ENCODE peak calls at places on chromosomes 1 and 21, in six cellular contexts. U, D, S, E, F and G are unnamed samples.

GRCh38 chr1:201095581-201096531 is 16.4 kb downstream of the CACNA1S start:
- DNase-seq in U (no peak), D (no peak), S (peak; percentile 48), E (no peak), F (no peak), G (no peak)

GRCh38 chr1:72184099-72184695 is 98.1 kb downstream of the NEGR1 start:
- DNase-seq in U (no peak), D (no peak), S (no peak), E (no peak), F (no peak), G (no peak)

GRCh38 chr1:111404588-111404987 is 22.9 kb downstream of the OVGP1 start:
- DNase-seq in U (no peak), D (no peak), S (peak; percentile 72), E (no peak), F (no peak), G (no peak)

GRCh38 chr1:231628207-231628876 is 1.8 kb downstream of the DISC1 start:
- DNase-seq in U (no peak), D (no peak), S (no peak), E (no peak), F (no peak), G (no peak)

GRCh38 chr1:244962140-244962539 is 97.8 kb upstream of the HNRNPU start:
- DNase-seq in U (no peak), D (no peak), S (no peak), E (no peak), F (no peak), G (no peak)

GRCh38 chr21:43355196-43355924 is 71.6 kb downstream of the SIK1 start:
- DNase-seq in U (no peak), D (no peak), S (peak; percentile 30), E (no peak), F (no peak), G (no peak)

GRCh38 chr21:38660333-38661295 is 145.1 kb upstream of the ETS2 start:
- DNase-seq in U (no peak), D (peak; percentile 20), S (no peak), E (no peak), F (no peak), G (no peak)

GRCh38 chr1:116793357-116793935 is 39.2 kb downstream of the CD2 start:
- DNase-seq in U (no peak), D (no peak), S (no peak), E (no peak), F (no peak), G (no peak)

GRCh38 chr1:10514490-10515235 is 39.9 kb downstream of the PEX14 start:
- DNase-seq in U (peak; percentile 33), D (no peak), S (no peak), E (no peak), F (no peak), G (no peak)

GRCh38 chr1:41733021-41733420 is 185.7 kb downstream of the HIVEP3 start:
- DNase-seq in U (no peak), D (no peak), S (no peak), E (no peak), F (no peak), G (no peak)

GRCh38 chr1:25096307-25097150 is 135.8 kb downstream of the SYF2 start:
- DNase-seq in U (no peak), D (no peak), S (no peak), E (no peak), F (no peak), G (no peak)

GRCh38 chr1:60126733-60127132 is 53.2 kb upstream of the C1orf87 start:
- DNase-seq in U (no peak), D (no peak), S (no peak), E (no peak), F (no peak), G (no peak)

GRCh38 chr1:23910144-23910543 is 3.0 kb downstream of the CNR2 start:
- DNase-seq in U (no peak), D (no peak), S (peak; percentile 66), E (no peak), F (no peak), G (no peak)

GRCh38 chr1:67264899-67265298 is 42.8 kb upstream of the IL12RB2 start:
- DNase-seq in U (no peak), D (no peak), S (peak; percentile 51), E (no peak), F (no peak), G (no peak)

GRCh38 chr1:36866168-36866814 is 168.0 kb downstream of the GRIK3 start:
- DNase-seq in U (no peak), D (no peak), S (no peak), E (no peak), F (no peak), G (no peak)

GRCh38 chr1:36863500-36863899 is 170.8 kb downstream of the GRIK3 start:
- DNase-seq in U (no peak), D (no peak), S (no peak), E (no peak), F (no peak), G (no peak)

GRCh38 chr1:36863061-36863460 is 171.3 kb downstream of the GRIK3 start:
- DNase-seq in U (no peak), D (no peak), S (no peak), E (no peak), F (no peak), G (no peak)

GRCh38 chr1:36865080-36865900 is 169.0 kb downstream of the GRIK3 start:
- DNase-seq in U (no peak), D (no peak), S (no peak), E (no peak), F (no peak), G (no peak)

DNA sequence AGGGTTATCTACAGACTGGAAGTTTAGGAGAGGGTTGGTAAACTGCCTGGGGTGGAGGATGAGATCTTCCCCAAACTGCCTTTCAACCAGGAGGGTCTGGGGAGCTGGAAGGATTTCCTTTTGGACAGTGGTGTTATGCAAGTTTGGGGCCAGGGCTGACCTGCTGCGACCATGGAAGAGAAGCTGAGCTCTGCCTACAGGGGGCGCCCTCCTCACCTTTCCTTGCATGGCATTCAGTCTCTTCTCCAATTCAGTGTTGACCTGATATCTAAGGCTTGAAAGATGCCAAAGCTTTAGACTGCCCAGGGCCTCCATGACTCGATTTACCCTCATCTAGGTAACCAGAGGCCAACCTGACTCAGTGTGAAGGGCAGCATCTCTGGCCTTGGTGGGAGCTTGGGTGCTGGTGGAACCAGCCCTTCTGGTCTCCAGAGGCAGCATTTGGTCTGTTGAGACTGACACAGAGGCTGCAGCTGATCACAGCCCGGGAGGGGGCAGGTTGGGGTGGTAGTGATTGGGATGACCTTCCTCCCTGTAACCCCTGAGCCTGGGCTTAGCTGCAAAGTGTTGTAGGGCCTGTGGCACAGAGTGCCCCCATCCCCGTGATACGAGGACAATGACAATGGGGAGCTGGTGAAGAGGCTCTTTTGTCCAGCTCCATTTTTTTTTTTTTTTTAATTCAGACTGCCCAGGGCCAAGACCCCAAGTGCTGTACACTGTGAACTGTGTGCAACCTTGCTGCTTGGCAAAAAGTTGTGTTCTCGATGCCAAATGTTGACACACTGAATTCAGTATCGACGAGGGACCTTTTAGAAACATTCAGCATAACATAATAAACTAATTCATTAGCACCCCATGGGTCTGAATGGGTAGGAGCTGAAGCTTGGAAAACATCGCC is 169.9 kb downstream of the GRIK3 start:
- DNase-seq in U (no peak), D (no peak), S (peak; percentile 66), E (no peak), F (no peak), G (no peak)
- TF ChIP-seq CTCF in U (peak; percentile 1), D (peak; percentile 22), S (peak; percentile 95), E (peak; percentile 52), F (no peak), G (no peak)

GRCh38 chr1:53727461-53727860 is 11.5 kb downstream of the GLIS1 start:
- DNase-seq in U (no peak), D (no peak), S (no peak), E (no peak), F (no peak), G (no peak)

GRCh38 chr1:53728196-53728595 is 10.8 kb downstream of the GLIS1 start:
- DNase-seq in U (no peak), D (no peak), S (no peak), E (no peak), F (no peak), G (no peak)

GRCh38 chr1:53722025-53722424 is 16.9 kb downstream of the GLIS1 start:
- DNase-seq in U (no peak), D (no peak), S (no peak), E (no peak), F (no peak), G (no peak)

GRCh38 chr1:53726009-53726600 is 12.9 kb downstream of the GLIS1 start:
- DNase-seq in U (no peak), D (no peak), S (no peak), E (no peak), F (no peak), G (no peak)

DNA sequence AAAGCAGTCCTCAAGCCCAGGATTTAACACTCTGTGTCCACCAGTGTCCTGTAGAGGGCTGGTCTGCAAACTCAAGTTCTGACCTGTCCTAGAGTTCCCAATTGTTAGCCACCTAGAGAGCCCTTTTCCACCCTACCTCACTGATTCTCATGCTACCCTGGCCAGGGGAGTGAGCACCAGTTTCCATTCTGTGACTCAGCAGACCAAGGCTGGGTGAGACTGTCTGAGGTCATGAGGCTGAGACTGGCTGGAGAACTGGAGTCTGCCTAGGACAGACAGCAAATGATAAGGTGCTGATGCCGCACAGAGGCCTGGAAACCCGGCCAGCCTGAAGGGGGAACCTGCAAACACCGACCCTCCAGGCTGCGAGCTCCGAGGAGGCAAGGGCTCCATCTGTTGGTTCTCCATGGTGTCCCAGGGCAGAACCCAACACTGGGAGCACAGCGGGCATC is 13.7 kb downstream of the GLIS1 start:
- DNase-seq in U (no peak), D (no peak), S (no peak), E (no peak), F (no peak), G (no peak)
- TF ChIP-seq CTCF in U (peak; percentile 65), D (peak; percentile 19), S (peak; percentile 39), E (peak; percentile 49), F (no peak), G (no peak)

GRCh38 chr1:220313576-220313975 is 41.3 kb upstream of the RAB3GAP2 start:
- DNase-seq in U (no peak), D (no peak), S (no peak), E (no peak), F (no peak), G (no peak)

GRCh38 chr1:220301630-220302029 is 29.4 kb upstream of the RAB3GAP2 start:
- DNase-seq in U (no peak), D (no peak), S (no peak), E (no peak), F (no peak), G (no peak)

GRCh38 chr1:220306339-220306738 is 34.1 kb upstream of the RAB3GAP2 start:
- DNase-seq in U (no peak), D (no peak), S (no peak), E (no peak), F (no peak), G (no peak)

DNA sequence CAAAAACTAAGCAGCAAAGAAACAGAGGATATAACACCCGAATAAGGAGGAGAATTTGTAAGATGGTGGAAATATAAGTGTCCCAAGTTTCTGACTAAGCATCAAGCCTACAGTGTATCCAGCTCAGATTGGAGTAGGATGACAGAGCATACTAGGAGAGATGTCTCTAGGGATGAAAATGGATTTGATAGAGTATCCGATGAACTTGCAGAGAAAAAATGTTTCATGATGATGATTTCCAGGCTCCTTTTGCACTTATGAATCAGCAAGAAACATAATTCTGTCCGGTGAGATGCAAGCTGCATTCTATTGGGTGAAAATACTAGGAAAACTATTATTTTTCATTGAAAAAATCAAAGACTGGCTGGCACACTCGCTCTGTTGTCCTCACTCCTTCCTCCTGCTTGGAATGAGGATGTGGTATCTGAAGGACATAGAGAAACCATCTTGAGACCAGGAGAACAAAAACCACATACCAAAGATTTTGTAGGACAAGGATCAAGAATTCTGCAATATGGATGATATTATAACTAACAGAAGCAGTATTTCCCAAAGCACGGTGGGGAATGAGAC is 35.4 kb upstream of the RAB3GAP2 start:
- DNase-seq in U (no peak), D (no peak), S (no peak), E (no peak), F (no peak), G (no peak)
- TF ChIP-seq CTCF in U (no peak), D (no peak), S (no peak), E (no peak), F (no peak), G (no peak)

GRCh38 chr1:15353839-15354579 is 55.7 kb upstream of the EFHD2 start:
- DNase-seq in U (peak; percentile 16), D (no peak), S (no peak), E (no peak), F (no peak), G (no peak)
- TF ChIP-seq CTCF in U (no peak), D (no peak), S (no peak), E (no peak), F (no peak), G (no peak)